ENCODE peak calls at places on chromosomes 2 and 18, in seven cellular contexts. W, S, X, R, D, F and Q are unnamed samples.

GRCh38 chr18:71327443-71328120 is 1038.7 kb downstream of the SOCS6 start:
- DNase-seq in S (no peak), W (no peak), X (no peak), D (no peak), R (no peak), F (no peak), Q (no peak)

GRCh38 chr2:39743170-39743851 is 35.7 kb downstream of the THUMPD2 start:
- DNase-seq in F (peak), R (peak), D (peak), S (no peak), X (no peak), W (no peak), Q (peak)

GRCh38 chr2:167177196-167177595 is 288.9 kb downstream of the XIRP2 start:
- DNase-seq in S (no peak), D (no peak), R (peak), W (no peak), X (no peak), F (no peak), Q (no peak)

GRCh38 chr2:235170016-235170415 is 218.2 kb downstream of the SH3BP4 start:
- DNase-seq in R (peak), X (no peak), F (no peak), D (peak), S (no peak), W (no peak), Q (peak)

GRCh38 chr2:885230-886071 is 65.2 kb upstream of the SNTG2 start:
- DNase-seq in F (no peak), X (no peak), S (peak), W (no peak), R (no peak), D (no peak), Q (no peak)

GRCh38 chr2:136129601-136130000 is 11.7 kb upstream of the CXCR4 start:
- DNase-seq in W (no peak), S (no peak), R (no peak), F (no peak), X (no peak), D (no peak), Q (no peak)

GRCh38 chr2:75410702-75411101 is 150.0 kb downstream of the EVA1A start:
- DNase-seq in W (no peak), R (no peak), D (no peak), S (no peak), F (no peak), X (no peak), Q (no peak)

GRCh38 chr2:70962885-70963878 is 15.2 kb upstream of the ANKRD53 start:
- DNase-seq in X (no peak), D (no peak), S (peak), F (no peak), R (no peak), W (no peak), Q (no peak)

GRCh38 chr2:52964916-52965530 is 802.6 kb upstream of the CHAC2 start:
- DNase-seq in F (no peak), S (no peak), W (no peak), R (no peak), D (no peak), X (no peak), Q (no peak)

GRCh38 chr2:153940511-153940910 is 68.8 kb downstream of the GALNT13 start:
- DNase-seq in R (peak), S (no peak), W (no peak), D (peak), X (no peak), F (no peak), Q (no peak)

GRCh38 chr2:217218269-217219140 is 358.6 kb upstream of the TNP1 start:
- DNase-seq in W (no peak), D (peak), R (peak), F (no peak), X (no peak), S (no peak), Q (peak)

GRCh38 chr2:74393525-74393924 is 13.4 kb upstream of the DCTN1 start:
- DNase-seq in R (no peak), X (no peak), S (no peak), D (no peak), F (no peak), W (no peak), Q (no peak)

GRCh38 chr18:22983175-22983574 is 50.0 kb downstream of the RBBP8 start:
- DNase-seq in R (peak), X (no peak), W (no peak), F (peak), S (no peak), D (peak), Q (no peak)

GRCh38 chr2:218671077-218671653 is 637 bp downstream of the RNF25 start:
- DNase-seq in D (peak), S (no peak), W (no peak), X (no peak), F (peak), R (peak), Q (no peak)

GRCh38 chr2:142878061-142878741 is 737 bp downstream of the KYNU start:
- DNase-seq in F (no peak), W (no peak), R (no peak), S (no peak), X (no peak), D (no peak), Q (no peak)

GRCh38 chr2:211755187-211755586 is 783.4 kb downstream of the ERBB4 start:
- DNase-seq in R (no peak), S (no peak), W (no peak), X (no peak), F (no peak), D (no peak), Q (no peak)

GRCh38 chr2:218999881-219000568 is 6.8 kb upstream of the CRYBA2 start:
- DNase-seq in F (peak), W (no peak), X (no peak), S (no peak), R (no peak), D (no peak), Q (no peak)

GRCh38 chr18:80180778-80181564 is 66.3 kb downstream of the PARD6G start:
- DNase-seq in X (no peak), R (no peak), D (no peak), F (no peak), S (no peak), W (no peak), Q (no peak)

GRCh38 chr2:28163627-28164279 is 228.9 kb upstream of the FOSL2 start:
- DNase-seq in R (no peak), F (no peak), X (no peak), W (no peak), S (no peak), D (no peak), Q (no peak)

GRCh38 chr2:28161466-28161865 is 231.2 kb upstream of the FOSL2 start:
- DNase-seq in D (peak), X (no peak), S (no peak), W (no peak), R (peak), F (no peak), Q (no peak)

GRCh38 chr2:28164280-28164801 is 228.3 kb upstream of the FOSL2 start:
- DNase-seq in S (no peak), R (no peak), W (peak), F (no peak), X (no peak), D (no peak), Q (no peak)

GRCh38 chr2:28162538-28162937 is 230.1 kb upstream of the FOSL2 start:
- DNase-seq in S (no peak), D (no peak), F (no peak), R (no peak), W (no peak), X (no peak), Q (no peak)

DNA sequence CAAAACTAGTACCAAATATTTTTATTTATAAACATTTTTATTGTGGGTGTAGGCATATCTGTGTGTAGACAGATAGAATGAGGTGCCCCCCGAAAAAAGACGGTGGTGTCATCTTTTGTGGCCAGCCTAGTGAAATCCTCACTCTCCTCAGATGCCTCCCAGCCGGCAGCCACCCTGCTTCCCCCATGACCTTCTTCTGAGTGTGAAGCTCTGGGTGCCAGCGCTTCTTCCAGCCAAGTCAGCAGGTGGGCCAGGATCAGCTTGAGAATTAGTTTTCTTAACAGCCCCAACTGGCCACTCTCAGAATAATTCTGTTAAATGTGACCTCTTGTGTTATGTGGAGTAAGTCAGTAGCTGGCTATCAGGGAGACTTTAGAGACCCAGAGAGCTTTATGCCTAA is 229.6 kb upstream of the FOSL2 start:
- DNase-seq in F (no peak), W (no peak), D (no peak), S (no peak), R (no peak), X (no peak), Q (no peak)
- H3K27ac ChIP-seq in F (no peak), W (peak), D (no peak), S (no peak), R (no peak), X (no peak), Q (no peak)

DNA sequence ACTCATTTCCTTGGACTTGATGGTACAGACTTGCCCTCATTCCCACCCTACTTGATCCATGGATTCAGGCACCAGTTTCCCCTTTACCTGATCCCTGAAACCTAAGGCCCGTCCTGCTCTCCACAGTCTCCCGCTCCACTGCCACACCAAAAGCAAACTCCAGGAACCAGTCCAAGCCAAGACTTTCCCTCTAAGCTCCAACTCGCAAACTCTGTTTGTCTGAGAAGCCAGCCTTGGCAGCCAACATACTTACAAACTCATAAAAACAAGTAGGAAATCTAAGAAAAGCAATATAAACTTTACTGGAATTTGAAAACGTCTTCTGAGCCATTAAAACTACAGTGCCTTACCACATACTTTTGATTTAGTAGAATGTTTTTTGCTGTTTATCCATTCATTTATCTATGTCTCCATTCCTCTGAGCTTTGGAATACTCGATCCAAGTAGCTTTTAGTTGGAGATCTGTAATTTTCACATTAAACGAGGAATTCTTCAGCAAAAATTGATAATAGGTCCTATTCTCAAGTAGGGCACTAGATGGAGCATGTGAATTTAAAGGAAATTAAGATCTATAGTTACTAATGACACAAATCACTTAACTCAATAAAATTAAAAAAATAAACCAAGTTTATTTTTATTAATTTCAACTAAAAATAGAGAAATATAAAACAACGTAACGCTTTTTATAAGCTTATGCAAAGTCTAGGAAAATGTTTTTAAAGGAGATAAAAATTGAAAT is 199.7 kb downstream of the MYO3B start:
- DNase-seq in D (no peak), F (no peak), X (no peak), W (no peak), S (no peak), R (no peak), Q (no peak)
- TF ChIP-seq CTCF in D (no peak), F (peak), X (no peak), W (no peak), S (no peak), R (no peak), Q (no peak)

DNA sequence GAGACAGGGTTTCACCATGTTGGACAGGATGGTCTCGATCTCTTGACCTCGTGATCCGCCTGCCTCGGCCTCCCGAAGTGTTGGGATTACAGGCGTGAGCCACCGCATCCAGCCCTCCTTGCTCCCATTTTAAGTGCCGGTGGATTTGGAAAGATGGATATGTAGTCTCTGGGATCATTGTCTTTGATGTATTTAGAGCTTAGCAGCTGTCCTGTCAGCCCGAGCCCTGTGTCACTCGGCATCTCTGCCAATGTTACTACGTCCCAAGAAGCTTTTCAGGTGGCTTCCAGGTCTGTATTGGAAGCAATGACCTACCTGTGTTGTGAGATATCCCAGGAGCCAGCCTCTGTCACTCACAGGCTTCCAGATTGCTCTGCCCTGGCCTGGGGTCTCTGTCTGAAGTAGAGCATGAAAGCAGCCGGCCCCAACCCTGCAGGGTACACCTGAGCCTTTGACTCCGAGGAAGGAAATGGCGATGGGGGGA is 35.3 kb downstream of the MAP4K4 start:
- DNase-seq in W (no peak), R (no peak), D (no peak), X (no peak), S (no peak), F (no peak), Q (no peak)
- H3K27ac ChIP-seq in W (peak), R (no peak), D (no peak), X (peak), S (no peak), F (no peak), Q (no peak)

DNA sequence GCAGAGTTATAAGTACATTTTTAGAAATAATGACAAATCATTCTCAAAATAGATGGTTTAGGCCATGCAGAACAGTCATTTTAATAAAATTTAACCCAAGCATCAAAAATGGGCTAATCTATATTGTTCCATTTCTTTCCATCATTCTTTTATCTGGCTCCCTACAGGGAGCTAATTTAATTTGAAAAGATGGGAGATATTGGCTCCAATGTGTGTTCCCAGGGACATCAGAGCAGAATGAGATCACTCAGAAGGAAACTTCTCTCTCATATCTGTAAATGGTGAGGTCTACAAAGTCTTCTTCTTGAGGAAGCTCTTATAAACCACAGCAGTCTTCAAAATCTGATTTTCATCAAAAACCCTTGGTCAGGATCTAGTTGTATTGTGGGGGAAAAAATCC is 119.4 kb upstream of the RAB6C start:
- DNase-seq in W (no peak), S (no peak), R (no peak), X (no peak), F (no peak), D (no peak), Q (no peak)
- TF ChIP-seq CTCF in W (no peak), S (no peak), R (no peak), X (no peak), F (no peak), D (no peak), Q (no peak)

DNA sequence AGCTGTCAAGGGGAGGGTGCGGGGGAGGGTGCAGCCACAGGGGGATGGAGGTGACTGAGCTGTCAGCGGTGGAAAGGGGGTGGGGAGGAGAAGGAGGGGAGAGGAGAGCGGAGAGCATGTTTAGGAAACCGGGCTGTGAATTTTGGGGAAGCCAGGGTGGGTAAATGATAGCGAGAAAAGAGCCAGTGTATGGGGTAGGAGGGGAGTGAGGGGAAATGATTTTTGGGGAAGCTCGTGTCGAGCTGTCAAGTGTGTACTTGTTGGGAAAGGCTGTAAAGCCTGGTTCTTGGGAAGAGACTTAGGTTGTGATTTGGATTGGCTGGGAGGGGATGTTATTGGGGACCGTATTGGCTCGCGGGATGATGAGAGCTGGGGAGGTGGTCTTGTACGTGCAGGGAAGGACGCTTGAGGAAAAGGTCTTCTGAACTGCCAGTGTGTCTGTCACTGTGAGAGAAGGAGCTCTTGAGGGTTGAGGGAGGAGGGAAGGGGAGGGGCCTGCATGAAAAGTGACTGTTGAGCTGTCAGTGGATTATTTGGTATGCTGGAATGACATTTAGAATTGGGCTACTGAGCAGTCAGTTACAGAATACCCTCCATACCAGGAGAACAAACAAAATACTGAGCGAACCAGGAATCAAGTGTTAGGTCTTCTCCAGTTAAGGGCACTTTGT is 1.0 kb downstream of the UBR3 start:
- DNase-seq in W (peak), D (peak), R (peak), S (peak), X (no peak), F (peak), Q (peak)
- H3K27ac ChIP-seq in W (peak), D (peak), R (peak), S (peak), X (peak), F (no peak), Q (peak)

DNA sequence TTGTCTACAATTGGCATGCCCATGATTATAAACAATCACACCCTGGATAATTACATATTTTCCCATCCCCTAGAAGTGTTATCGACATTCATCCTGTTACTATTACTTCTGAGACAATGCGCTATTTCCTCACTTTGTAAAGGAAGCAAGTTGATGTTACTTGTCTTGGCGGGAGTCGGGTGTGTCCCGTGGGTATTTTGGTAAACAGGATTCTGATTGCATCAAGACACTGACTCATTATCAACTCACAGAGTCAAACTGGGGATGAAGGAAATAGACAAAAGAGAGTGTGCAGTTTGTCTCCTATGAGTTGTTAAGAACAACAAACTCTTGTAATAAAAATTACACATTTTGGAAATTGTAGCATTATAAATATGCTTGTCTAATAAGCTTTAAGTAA is 142.7 kb downstream of the GALR1 start:
- DNase-seq in S (no peak), F (no peak), W (no peak), R (no peak), D (no peak), X (no peak), Q (no peak)
- TF ChIP-seq CTCF in S (no peak), F (no peak), W (no peak), R (no peak), D (no peak), X (no peak), Q (no peak)

DNA sequence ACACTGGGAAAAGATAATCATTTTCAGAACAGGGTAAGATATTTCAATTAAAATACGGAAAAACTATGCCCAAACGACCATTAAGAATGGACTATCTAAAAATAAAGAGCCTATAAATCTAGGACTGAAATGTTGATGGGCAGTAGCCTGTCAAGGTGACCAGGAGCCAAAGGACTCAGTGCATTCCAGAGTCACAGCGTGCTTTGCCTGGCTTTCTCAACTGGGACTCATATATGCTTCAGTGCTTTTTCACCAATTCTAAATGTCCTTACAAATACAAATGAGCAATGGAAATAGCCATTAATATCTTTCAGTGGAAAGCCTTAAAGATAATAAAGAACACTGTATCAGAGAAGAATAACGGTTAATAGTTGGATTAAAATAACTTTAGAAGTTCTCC is 35.4 kb downstream of the PREPL start:
- DNase-seq in S (no peak), W (no peak), R (no peak), F (no peak), D (no peak), X (no peak), Q (no peak)
- H3K27ac ChIP-seq in S (no peak), W (peak), R (no peak), F (no peak), D (no peak), X (no peak), Q (no peak)

DNA sequence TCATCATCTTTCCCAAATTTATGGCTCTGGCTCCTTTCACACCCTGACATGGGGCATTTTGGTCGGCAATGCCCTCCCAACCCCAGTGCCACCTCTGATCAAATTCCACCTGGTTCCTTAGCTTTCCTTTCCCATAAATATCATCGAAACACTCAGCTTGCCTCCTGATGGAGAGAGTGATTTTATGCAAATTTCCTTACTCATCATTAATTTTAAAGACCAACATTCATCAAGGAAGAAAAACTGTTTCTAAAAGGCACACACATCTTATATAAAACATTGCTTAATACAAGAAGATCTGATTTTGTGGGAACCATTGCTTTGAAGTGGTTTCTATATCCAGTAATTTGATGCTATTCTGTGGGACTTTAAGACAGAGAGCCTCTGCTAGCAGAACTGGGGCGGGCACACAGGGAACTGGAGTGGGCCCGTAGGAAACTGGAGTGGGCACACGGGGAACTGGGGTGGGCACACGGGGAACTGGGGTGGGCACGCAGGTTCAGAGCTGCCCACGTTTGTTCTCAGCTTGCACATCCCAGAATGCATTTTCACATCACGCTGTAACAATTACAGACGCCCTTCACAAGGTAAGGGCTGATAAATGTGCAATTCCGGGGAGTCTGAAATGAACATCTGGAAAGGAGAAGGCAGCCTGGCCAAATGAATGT is 174.1 kb downstream of the RTP5 start:
- DNase-seq in W (no peak), F (no peak), D (no peak), R (no peak), X (no peak), S (no peak), Q (no peak)
- TF ChIP-seq CTCF in W (no peak), F (no peak), D (no peak), R (no peak), X (no peak), S (no peak), Q (no peak)

GRCh38 chr18:52682260-52682659 is 342.3 kb downstream of the DCC start:
- DNase-seq in X (no peak), R (no peak), W (no peak), F (peak), S (no peak), D (no peak), Q (peak)

GRCh38 chr18:52677991-52678390 is 338.0 kb downstream of the DCC start:
- DNase-seq in S (no peak), X (no peak), D (no peak), F (peak), W (no peak), R (no peak), Q (no peak)
- H3K27ac ChIP-seq in S (no peak), X (no peak), D (no peak), F (peak), W (no peak), R (no peak), Q (no peak)